ENCODE peak calls at places on chromosomes 3 and 15, in four cellular contexts. One of them, this sample, is unnamed.

GRCh38 chr3:61564405-61565059 is 3.2 kb downstream of the PTPRG start:
- DNase-seq in SK-N-SH: peak
- DNase-seq in A549: no peak
- DNase-seq in GM12878: no peak
- DNase-seq in this sample: no peak

GRCh38 chr3:39323454-39323853 is 6.1 kb upstream of the CCR8 start:
- DNase-seq in SK-N-SH: no peak
- DNase-seq in A549: no peak
- DNase-seq in GM12878: no peak
- DNase-seq in this sample: no peak

GRCh38 chr3:43394071-43394501 is 107.7 kb downstream of the SNRK start:
- DNase-seq in SK-N-SH: no peak
- DNase-seq in A549: no peak
- DNase-seq in GM12878: no peak
- DNase-seq in this sample: no peak

GRCh38 chr15:47993051-47993450 is 127.7 kb upstream of the SLC24A5 start:
- DNase-seq in SK-N-SH: peak
- DNase-seq in A549: no peak
- DNase-seq in GM12878: no peak
- DNase-seq in this sample: no peak

GRCh38 chr3:23739536-23739935 is 66.2 kb upstream of the UBE2E1 start:
- DNase-seq in SK-N-SH: no peak
- DNase-seq in A549: no peak
- DNase-seq in GM12878: no peak
- DNase-seq in this sample: no peak

GRCh38 chr3:122052968-122053367 is 2.2 kb upstream of the CD86 start:
- DNase-seq in SK-N-SH: no peak
- DNase-seq in A549: no peak
- DNase-seq in GM12878: no peak
- DNase-seq in this sample: no peak

GRCh38 chr3:10319251-10319650 is 1.7 kb downstream of the SEC13 start:
- DNase-seq in SK-N-SH: no peak
- DNase-seq in A549: no peak
- DNase-seq in GM12878: no peak
- DNase-seq in this sample: no peak

GRCh38 chr3:175865724-175866123 is 1006.6 kb downstream of the NAALADL2 start:
- DNase-seq in SK-N-SH: no peak
- DNase-seq in A549: no peak
- DNase-seq in GM12878: no peak
- DNase-seq in this sample: no peak

GRCh38 chr3:194872669-194872977 is 186.9 kb downstream of the FAM43A start:
- DNase-seq in SK-N-SH: no peak
- DNase-seq in A549: peak
- DNase-seq in GM12878: no peak
- DNase-seq in this sample: no peak

GRCh38 chr3:113287818-113288648 is 76.7 kb downstream of the BOC start:
- DNase-seq in SK-N-SH: peak
- DNase-seq in A549: peak
- DNase-seq in GM12878: no peak
- DNase-seq in this sample: peak

DNA sequence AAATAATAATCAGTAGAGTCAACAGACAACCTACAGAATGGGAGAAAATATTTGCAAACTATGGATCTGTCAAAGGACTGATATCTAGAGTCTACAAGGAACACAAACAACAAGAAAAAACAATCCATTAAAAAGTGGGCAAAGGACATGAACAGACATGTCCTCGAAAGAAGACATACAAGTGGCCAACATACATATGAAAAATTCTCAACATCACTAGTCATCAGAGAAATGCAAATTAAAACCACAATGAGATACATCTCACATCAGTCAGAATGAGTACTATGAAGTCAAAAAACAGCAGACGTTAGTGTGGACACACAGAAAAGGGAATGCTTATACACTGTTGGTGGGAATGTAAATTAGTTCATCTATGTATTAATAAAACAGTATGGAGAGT is 33.7 kb downstream of the SLC2A2 start:
- DNase-seq in SK-N-SH: no peak
- DNase-seq in A549: no peak
- DNase-seq in GM12878: no peak
- DNase-seq in this sample: no peak
- TF ChIP-seq PBX3 in SK-N-SH: no peak
- TF ChIP-seq PBX3 in A549: no peak
- TF ChIP-seq PBX3 in GM12878: no peak
- TF ChIP-seq PBX3 in this sample: no peak

GRCh38 chr15:56693761-56694160 is 39.5 kb downstream of the ZNF280D start:
- DNase-seq in SK-N-SH: no peak
- DNase-seq in A549: no peak
- DNase-seq in GM12878: no peak
- DNase-seq in this sample: no peak
- TF ChIP-seq PBX3 in SK-N-SH: no peak
- TF ChIP-seq PBX3 in A549: no peak
- TF ChIP-seq PBX3 in GM12878: no peak
- TF ChIP-seq PBX3 in this sample: no peak

DNA sequence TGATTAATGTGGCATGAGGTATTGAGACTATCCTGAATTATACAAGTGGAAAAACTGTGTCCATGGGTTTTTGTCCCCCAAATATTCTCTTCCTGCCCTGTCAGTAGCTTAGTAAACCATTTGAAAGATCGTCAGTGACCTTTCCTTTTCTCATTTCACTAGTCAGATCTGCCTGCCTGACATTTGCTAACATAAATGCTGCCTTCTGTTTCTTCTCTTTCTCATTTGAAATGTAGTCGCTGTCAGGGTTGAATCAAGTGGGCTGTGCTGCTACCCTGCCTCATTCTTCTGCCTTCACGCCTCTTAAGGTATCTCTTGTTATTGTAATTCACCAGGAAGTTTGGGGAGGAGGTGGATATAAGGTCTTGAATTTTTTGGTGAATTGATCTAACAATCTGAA is 67.5 kb downstream of the LRCH3 start:
- DNase-seq in SK-N-SH: no peak
- DNase-seq in A549: no peak
- DNase-seq in GM12878: no peak
- DNase-seq in this sample: no peak
- TF ChIP-seq PBX3 in SK-N-SH: no peak
- TF ChIP-seq PBX3 in A549: no peak
- TF ChIP-seq PBX3 in GM12878: no peak
- TF ChIP-seq PBX3 in this sample: no peak

GRCh38 chr15:94294556-94294955 is 63.2 kb downstream of the MCTP2 start:
- DNase-seq in SK-N-SH: no peak
- DNase-seq in A549: no peak
- DNase-seq in GM12878: no peak
- DNase-seq in this sample: no peak
- TF ChIP-seq PBX3 in SK-N-SH: no peak
- TF ChIP-seq PBX3 in A549: no peak
- TF ChIP-seq PBX3 in GM12878: no peak
- TF ChIP-seq PBX3 in this sample: no peak

GRCh38 chr3:65524544-65525070 is 514.1 kb downstream of the MAGI1 start:
- DNase-seq in SK-N-SH: peak
- DNase-seq in A549: no peak
- DNase-seq in GM12878: no peak
- DNase-seq in this sample: no peak
- TF ChIP-seq PBX3 in SK-N-SH: no peak
- TF ChIP-seq PBX3 in A549: no peak
- TF ChIP-seq PBX3 in GM12878: no peak
- TF ChIP-seq PBX3 in this sample: no peak

DNA sequence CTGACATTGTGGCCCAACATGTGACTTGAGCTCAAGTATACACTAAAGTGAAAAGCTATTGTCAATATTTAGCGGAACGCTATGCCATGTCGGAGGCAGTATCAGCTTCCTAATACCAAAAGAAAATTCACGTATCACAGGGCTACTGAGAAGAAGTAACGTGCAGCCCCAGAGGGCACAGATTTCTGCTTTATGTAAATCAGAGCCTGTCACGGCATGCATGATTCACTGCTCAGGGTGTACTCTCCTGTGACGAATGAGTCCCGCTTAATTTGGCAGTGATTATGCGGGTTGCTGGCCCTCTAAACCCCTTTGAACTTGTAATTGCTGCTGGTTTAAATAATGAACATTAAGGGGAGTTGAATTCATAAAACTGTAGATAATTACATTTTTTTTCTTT is 85.3 kb downstream of the MEIS2 start:
- DNase-seq in SK-N-SH: no peak
- DNase-seq in A549: no peak
- DNase-seq in GM12878: no peak
- DNase-seq in this sample: no peak
- TF ChIP-seq PBX3 in SK-N-SH: peak
- TF ChIP-seq PBX3 in A549: no peak
- TF ChIP-seq PBX3 in GM12878: peak
- TF ChIP-seq PBX3 in this sample: no peak

GRCh38 chr3:78029775-78030174 is 989.9 kb downstream of the ROBO2 start:
- DNase-seq in SK-N-SH: no peak
- DNase-seq in A549: no peak
- DNase-seq in GM12878: no peak
- DNase-seq in this sample: no peak
- TF ChIP-seq PBX3 in SK-N-SH: no peak
- TF ChIP-seq PBX3 in A549: no peak
- TF ChIP-seq PBX3 in GM12878: no peak
- TF ChIP-seq PBX3 in this sample: no peak

DNA sequence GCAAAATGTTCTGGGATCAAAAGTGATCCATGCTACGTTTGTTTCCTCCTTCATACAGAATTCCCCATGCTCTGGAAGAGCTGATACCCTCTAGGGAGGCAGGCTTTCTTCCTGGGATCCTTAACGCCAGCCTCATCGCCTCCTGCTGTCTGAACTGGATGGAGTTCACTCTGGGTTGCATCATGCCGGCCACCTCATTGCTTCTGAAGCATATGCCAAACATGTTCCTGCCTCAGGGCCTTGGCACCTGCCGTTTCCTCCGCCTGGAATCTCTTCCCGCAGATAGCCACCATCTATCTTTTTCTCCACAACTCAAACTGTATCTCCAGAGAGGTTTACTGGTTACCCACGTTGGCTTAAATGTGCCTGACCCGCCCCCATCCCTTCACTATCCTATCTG is 118.4 kb downstream of the FBLN2 start:
- DNase-seq in SK-N-SH: no peak
- DNase-seq in A549: no peak
- DNase-seq in GM12878: no peak
- DNase-seq in this sample: no peak
- TF ChIP-seq PBX3 in SK-N-SH: no peak
- TF ChIP-seq PBX3 in A549: no peak
- TF ChIP-seq PBX3 in GM12878: no peak
- TF ChIP-seq PBX3 in this sample: no peak

GRCh38 chr15:99736702-99737101 is 3.5 kb upstream of the LYSMD4 start:
- DNase-seq in SK-N-SH: no peak
- DNase-seq in A549: no peak
- DNase-seq in GM12878: no peak
- DNase-seq in this sample: no peak

GRCh38 chr15:99734575-99734974 is 1.3 kb upstream of the LYSMD4 start:
- DNase-seq in SK-N-SH: no peak
- DNase-seq in A549: no peak
- DNase-seq in GM12878: no peak
- DNase-seq in this sample: no peak

GRCh38 chr15:99733268-99734039 is at the start of gene LYSMD4:
- DNase-seq in SK-N-SH: peak
- DNase-seq in A549: peak
- DNase-seq in GM12878: peak
- DNase-seq in this sample: peak

GRCh38 chr15:99738047-99738847 is 5.0 kb upstream of the LYSMD4 start:
- DNase-seq in SK-N-SH: no peak
- DNase-seq in A549: no peak
- DNase-seq in GM12878: no peak
- DNase-seq in this sample: peak

GRCh38 chr15:99735868-99736267 is 2.6 kb upstream of the LYSMD4 start:
- DNase-seq in SK-N-SH: no peak
- DNase-seq in A549: no peak
- DNase-seq in GM12878: no peak
- DNase-seq in this sample: no peak
- TF ChIP-seq PBX3 in SK-N-SH: no peak
- TF ChIP-seq PBX3 in A549: no peak
- TF ChIP-seq PBX3 in GM12878: no peak
- TF ChIP-seq PBX3 in this sample: no peak

This sample was measured in HepG2.